ENCODE peak calls at places on chromosomes 1 and 21, in four cellular contexts. B is sigmoid colon, K is K562, P is mucosa of descending colon. D is an unnamed sample.

GRCh38 chr1:194419721-194420120 is 1233.3 kb upstream of the B3GALT2 start:
- DNase-seq in B (no peak), K (no peak), P (no peak), D (no peak)

GRCh38 chr1:42744030-42744413 is 4.0 kb upstream of the CLDN19 start:
- DNase-seq in B (no peak), K (no peak), P (peak), D (no peak)

GRCh38 chr1:46134660-46135331 is 2.4 kb upstream of the PIK3R3 start:
- DNase-seq in B (no peak), K (no peak), P (no peak), D (no peak)

GRCh38 chr21:27564684-27565280 is 597.9 kb upstream of the ADAMTS5 start:
- DNase-seq in B (no peak), K (no peak), P (no peak), D (peak)

GRCh38 chr1:226677121-226678020 is 61.7 kb downstream of the ITPKB start:
- DNase-seq in B (peak), K (no peak), P (peak), D (no peak)

GRCh38 chr1:202964755-202965440 is 2.2 kb downstream of the CYB5R1 start:
- DNase-seq in B (no peak), K (no peak), P (no peak), D (no peak)

GRCh38 chr1:116764466-116764896 is 10.3 kb downstream of the CD2 start:
- DNase-seq in B (no peak), K (no peak), P (no peak), D (no peak)

GRCh38 chr1:82153282-82153630 is 352.5 kb downstream of the ADGRL2 start:
- DNase-seq in B (no peak), K (no peak), P (no peak), D (no peak)

GRCh38 chr21:35615325-35615724 is 445.0 kb downstream of the SETD4 start:
- DNase-seq in B (no peak), K (no peak), P (no peak), D (no peak)

GRCh38 chr1:23561076-23561812 is 1.9 kb upstream of the ID3 start:
- DNase-seq in B (no peak), K (no peak), P (no peak), D (no peak)

GRCh38 chr1:167121375-167122120 is 27.7 kb downstream of the STYXL2 start:
- DNase-seq in B (no peak), K (no peak), P (peak), D (peak)

GRCh38 chr1:154431586-154432373 is 26.6 kb downstream of the IL6R start:
- DNase-seq in B (peak), K (peak), P (no peak), D (no peak)

GRCh38 chr1:81228926-81229325 is 571.8 kb upstream of the ADGRL2 start:
- DNase-seq in B (no peak), K (no peak), P (no peak), D (no peak)

GRCh38 chr1:190084552-190084951 is 393.1 kb downstream of the BRINP3 start:
- DNase-seq in B (no peak), K (no peak), P (no peak), D (no peak)

GRCh38 chr1:185480545-185480944 is 163.5 kb upstream of the IVNS1ABP start:
- DNase-seq in B (no peak), K (no peak), P (no peak), D (no peak)

GRCh38 chr1:183061194-183061593 is 38.0 kb downstream of the LAMC1 start:
- DNase-seq in B (no peak), K (no peak), P (no peak), D (no peak)

GRCh38 chr1:206935491-206936067 is 10.7 kb downstream of the PIGR start:
- DNase-seq in B (no peak), K (peak), P (peak), D (peak)

GRCh38 chr1:184910596-184910995 is 63.7 kb downstream of the NIBAN1 start:
- DNase-seq in B (peak), K (no peak), P (no peak), D (no peak)

GRCh38 chr1:204065986-204066300 is 7.0 kb upstream of the SOX13 start:
- DNase-seq in B (no peak), K (no peak), P (no peak), D (no peak)

GRCh38 chr1:205245096-205245495 is 17.4 kb downstream of the TMCC2 start:
- DNase-seq in B (peak), K (no peak), P (no peak), D (no peak)

GRCh38 chr1:205294175-205294913 is 27.2 kb downstream of the NUAK2 start:
- DNase-seq in B (no peak), K (peak), P (no peak), D (no peak)

GRCh38 chr21:37006521-37007291 is at the start of gene RIPPLY3:
- DNase-seq in B (no peak), K (no peak), P (no peak), D (peak)

GRCh38 chr1:211699059-211699458 is 23.6 kb upstream of the NEK2 start:
- DNase-seq in B (no peak), K (no peak), P (no peak), D (no peak)

GRCh38 chr1:62435231-62436038 is 1.4 kb upstream of the USP1 start:
- DNase-seq in B (peak), K (no peak), P (peak), D (no peak)

GRCh38 chr1:29379438-29380073 is 143.2 kb downstream of the PTPRU start:
- DNase-seq in B (no peak), K (peak), P (no peak), D (no peak)

GRCh38 chr1:54244655-54245054 is 44.7 kb downstream of the MRPL37 start:
- DNase-seq in B (no peak), K (peak), P (no peak), D (no peak)

DNA sequence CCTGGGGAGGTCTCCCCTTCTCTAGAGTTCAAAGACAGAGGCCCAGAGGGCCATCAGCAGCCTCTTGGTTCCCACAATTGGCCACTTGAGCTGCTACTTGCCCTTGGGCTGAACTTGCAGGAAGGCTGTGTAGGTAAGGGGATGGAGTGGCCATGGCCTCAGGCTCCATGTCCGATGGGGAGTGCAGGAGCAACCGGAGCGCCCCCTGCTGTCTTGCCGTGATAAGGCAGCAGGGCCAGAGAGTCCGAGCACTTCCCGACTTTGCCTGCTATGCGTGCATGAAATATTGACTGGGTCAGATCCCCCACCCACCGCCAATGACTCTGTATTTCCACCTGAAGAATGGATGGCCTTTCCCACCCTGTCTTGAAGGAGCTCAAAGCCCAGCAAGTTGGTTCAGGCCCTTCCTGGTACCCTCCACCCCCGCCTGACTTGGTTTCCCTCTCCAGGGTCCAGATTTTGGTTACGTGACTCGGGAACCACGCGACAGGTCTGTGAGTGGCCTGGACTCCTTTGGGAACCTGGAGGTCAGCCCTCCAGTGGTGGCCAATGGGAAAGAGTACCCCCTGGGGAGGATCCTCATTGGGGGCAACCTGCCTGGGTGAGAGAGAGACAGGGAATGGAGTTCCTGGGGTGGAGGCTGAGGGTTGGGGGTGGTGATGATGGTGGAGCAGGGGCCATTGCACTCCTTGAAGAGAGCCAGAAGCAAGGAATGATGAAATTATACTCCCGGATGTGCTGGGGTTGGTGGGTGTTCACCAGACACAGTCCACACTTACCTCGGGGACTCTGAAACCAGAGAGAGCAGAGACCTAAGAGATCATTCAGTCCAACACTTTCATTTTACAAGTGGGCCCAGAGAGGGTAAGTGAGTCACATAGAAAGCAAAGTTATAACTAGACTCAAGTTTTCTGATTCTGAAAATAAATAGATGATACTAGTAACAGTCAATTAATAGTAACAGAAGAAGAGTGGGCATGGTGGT is 25.6 kb downstream of the PADI3 start:
- DNase-seq in B (peak), K (peak), P (peak), D (peak)
- TF ChIP-seq CTCF in B (no peak), K (peak), P (peak), D (peak)

DNA sequence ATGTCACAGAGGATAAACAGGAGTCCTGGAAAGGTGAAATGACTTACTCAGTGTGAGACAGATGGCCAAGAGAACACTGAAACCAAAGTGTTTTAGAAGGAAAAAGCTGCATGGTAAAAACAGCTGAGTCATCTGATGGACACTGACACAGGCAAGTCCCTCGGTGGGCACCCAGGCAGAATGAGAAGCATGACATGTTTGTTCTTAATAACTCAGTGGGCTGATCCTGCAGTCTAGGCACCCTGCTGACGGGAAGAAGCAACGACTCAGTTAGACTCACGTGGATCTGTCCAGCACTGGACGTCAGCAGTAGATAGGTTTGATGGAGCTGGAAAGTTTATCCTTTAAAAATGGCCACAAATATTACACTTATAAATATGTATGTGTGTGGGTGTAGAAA is 116.9 kb downstream of the RGS7 start:
- DNase-seq in B (no peak), K (no peak), P (no peak), D (no peak)
- TF ChIP-seq CTCF in B (no peak), K (no peak), P (no peak), D (no peak)

DNA sequence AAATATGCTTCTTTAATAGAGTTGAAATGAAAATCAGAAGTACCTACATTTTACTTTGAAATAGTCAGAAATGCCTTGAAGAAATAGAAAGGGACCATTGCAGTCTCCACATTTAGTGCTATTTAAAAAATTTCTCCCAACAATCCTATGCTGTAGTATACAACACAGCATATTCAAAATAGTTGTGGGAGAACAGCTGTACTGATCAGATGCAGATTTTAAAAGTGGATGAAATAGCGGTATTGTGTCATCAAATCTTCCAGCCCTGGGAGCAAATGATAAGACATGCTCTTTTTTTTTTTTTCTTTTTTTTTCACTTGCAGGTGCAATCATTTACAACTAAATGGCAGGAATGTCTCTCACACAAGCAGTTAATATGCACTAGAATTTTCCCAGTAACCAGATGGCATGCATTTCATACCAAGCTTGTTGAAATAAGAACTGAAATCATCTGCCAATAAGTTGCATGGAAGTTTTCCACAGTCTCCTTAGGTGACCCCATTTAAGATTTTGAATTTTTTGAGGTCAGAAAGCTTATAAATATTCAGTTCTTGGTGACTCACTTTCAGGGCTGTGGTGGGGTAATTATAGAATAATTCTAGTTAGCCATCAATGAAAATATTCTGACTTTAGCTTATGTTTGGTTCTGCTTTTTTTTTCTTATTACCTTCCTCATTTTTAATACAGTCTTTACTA is 623.9 kb upstream of the NR5A2 start:
- DNase-seq in B (no peak), K (no peak), P (no peak), D (no peak)
- TF ChIP-seq CTCF in B (no peak), K (no peak), P (no peak), D (no peak)

GRCh38 chr1:94527447-94528031 is 14.0 kb downstream of the F3 start:
- DNase-seq in B (no peak), K (peak), P (no peak), D (no peak)
- TF ChIP-seq CTCF in B (no peak), K (no peak), P (no peak), D (no peak)

DNA sequence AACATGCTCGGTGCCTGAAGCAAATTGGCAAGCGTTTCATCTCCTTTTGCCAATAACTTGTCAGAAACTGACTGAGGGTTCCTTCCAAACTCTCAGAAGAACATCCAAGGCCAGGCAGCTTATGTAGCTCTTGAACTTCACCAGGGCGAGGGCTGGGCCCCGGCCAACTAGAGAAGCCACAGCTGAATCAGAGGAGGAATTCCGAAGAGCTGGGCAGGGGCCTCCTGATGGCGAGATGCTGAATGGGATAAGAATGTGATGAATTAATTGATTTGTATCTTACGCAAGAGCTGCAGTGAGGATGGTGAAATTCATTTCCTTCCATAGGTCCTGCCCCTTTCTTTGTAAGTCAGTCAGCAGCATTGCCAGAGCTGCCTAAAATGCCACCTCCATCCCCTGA is 345.8 kb downstream of the KIF26B start:
- DNase-seq in B (no peak), K (no peak), P (no peak), D (no peak)
- TF ChIP-seq CTCF in B (no peak), K (no peak), P (no peak), D (no peak)

DNA sequence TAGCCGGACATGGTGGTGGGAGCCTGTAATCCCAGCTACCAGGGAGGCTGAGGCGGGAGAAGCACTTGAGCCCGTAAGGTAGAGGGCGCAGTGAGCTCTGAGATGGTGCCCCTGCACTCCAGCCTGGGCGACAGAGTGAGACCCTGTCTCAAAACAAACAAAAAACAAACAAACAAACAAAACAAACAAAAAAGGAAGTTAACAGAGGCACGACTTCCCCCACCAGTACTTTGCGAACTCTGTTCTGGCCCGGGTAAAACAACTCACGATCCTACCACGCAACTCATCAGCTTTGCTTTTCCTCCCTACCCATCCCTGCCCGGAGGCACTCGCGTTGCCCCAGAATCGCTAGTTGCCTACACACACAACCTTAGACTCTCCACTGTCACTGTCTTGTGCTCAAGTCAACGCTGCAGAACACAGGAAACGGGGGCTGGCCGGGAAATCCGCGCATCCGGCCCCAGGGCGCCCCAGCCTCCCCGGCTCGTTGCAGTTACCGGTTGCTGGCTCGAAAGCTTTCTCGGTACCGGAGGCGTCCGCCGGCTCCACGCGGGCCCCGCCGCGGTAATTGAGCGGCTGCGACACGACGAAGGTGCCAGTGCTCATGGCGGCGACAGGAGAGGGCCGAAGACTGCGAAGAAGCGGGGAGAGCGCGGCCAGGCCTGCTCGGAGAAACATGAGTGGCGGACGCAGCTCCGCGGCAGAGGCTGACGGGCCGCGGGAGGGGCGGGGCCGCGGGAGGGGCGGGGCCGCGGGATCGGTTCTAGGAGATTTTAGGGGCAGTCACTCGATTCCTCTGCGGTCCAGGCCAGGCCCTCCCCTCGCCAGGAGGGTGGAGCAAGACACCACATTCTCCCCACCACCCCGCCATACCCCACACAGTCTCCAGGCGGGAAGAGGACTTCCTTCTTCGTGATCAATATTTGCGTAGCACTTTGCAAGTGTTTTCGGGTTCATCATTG is at the start of gene ALDH9A1:
- DNase-seq in B (peak), K (peak), P (peak), D (peak)
- TF ChIP-seq CTCF in B (peak), K (peak), P (no peak), D (no peak)

GRCh38 chr1:83499998-83500397 is 498.9 kb downstream of the TTLL7 start:
- DNase-seq in B (no peak), K (no peak), P (no peak), D (no peak)

GRCh38 chr1:83500531-83500930 is 498.4 kb downstream of the TTLL7 start:
- DNase-seq in B (no peak), K (no peak), P (no peak), D (no peak)

GRCh38 chr1:83500987-83501591 is 497.8 kb downstream of the TTLL7 start:
- DNase-seq in B (no peak), K (no peak), P (no peak), D (no peak)

GRCh38 chr1:83495560-83495959 is 503.4 kb downstream of the TTLL7 start:
- DNase-seq in B (no peak), K (no peak), P (peak), D (no peak)

DNA sequence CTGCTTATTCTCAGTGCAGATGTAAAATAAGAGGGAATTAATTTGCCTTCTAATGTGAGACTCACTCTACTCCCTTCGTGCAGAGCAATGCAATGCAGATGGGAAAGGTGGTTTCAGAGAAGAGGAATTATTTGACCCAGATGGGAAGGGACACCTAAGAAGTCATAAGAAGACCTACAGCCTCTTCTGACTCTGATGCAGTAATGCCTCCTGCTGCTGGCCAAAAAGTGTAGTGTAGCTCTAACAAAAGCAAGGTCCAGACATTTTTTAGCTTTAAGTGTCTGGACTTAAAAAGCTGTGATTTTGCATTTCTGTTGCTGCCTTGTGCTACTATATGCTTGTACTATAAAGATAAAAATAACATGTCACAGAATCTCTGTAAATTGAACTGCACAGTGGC is 501.4 kb downstream of the TTLL7 start:
- DNase-seq in B (no peak), K (no peak), P (no peak), D (peak)
- TF ChIP-seq CTCF in B (no peak), K (no peak), P (no peak), D (no peak)

DNA sequence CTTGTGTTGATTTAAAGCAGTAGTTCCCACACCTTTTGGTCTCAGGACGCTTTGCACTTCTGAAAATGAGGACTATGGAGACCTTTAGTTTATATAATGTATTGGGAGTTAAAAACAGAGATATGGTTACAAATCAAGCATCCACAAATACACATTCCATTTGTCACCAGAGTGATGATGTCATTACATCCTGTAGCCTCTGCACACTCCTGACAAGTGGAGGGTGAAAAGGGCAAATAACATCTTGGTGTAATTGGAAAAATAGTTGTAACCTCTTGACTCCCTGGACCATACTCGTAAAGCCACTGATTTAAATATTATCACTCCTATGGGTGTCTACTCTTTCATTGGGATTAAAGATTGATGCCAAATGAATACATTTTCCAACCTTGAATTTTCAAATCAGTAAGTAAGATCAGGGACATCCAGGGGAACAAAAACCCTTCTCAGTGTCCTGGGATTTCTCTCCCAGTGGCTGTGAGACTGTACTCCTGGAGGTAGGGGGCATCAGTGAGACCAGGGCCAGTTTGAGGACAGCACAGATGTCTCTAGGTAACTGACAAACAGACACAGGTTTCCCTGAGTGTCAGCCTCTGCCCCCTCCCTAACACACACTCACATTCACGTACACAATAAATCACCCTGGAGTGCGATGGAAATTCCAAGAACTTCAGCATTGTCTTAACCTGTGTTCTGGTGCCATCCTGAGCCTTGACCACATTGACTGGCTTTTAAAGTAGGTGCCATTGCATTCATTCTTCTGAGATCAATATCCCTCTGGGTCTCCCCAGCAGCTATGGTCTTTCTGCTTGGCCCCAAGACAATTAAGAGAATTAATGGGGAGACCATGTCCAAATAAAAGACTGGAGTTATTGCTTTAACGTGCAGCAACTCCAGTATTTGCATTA is 63.0 kb downstream of the NR5A2 start:
- DNase-seq in B (no peak), K (no peak), P (no peak), D (peak)
- TF ChIP-seq CTCF in B (no peak), K (peak), P (no peak), D (peak)